ENCODE peak calls at places on chromosome 5, in ten cellular contexts. One of them, this sample, is unnamed. For H3K4me1, the result is how much of the 10 kb centered on the place peaks cover.

GRCh38 chr5:133456933-133457402 is 155.4 kb downstream of the FSTL4 start:
- DNase-seq in tibial artery: no peak
- DNase-seq in lower lobe of right lung: no peak
- DNase-seq in mucosa of descending colon: no peak
- DNase-seq in heart right ventricle: no peak
- DNase-seq in A549: no peak
- DNase-seq in lung: no peak
- DNase-seq in endothelial cell of umbilical vein: no peak
- DNase-seq in HAP-1: no peak
- DNase-seq in cardiac muscle cell: no peak
- DNase-seq in this sample: no peak

GRCh38 chr5:146151970-146152369 is 30.5 kb downstream of the LARS1 start:
- DNase-seq in tibial artery: no peak
- DNase-seq in lower lobe of right lung: no peak
- DNase-seq in mucosa of descending colon: no peak
- DNase-seq in heart right ventricle: no peak
- DNase-seq in A549: no peak
- DNase-seq in lung: no peak
- DNase-seq in endothelial cell of umbilical vein: no peak
- DNase-seq in HAP-1: no peak
- DNase-seq in cardiac muscle cell: no peak
- DNase-seq in this sample: no peak

GRCh38 chr5:78648359-78649219 is at the start of gene LHFPL2:
- DNase-seq in tibial artery: peak
- DNase-seq in lower lobe of right lung: peak
- DNase-seq in mucosa of descending colon: peak
- DNase-seq in heart right ventricle: peak
- DNase-seq in A549: peak
- DNase-seq in lung: peak
- DNase-seq in endothelial cell of umbilical vein: peak
- DNase-seq in HAP-1: peak
- DNase-seq in cardiac muscle cell: peak
- DNase-seq in this sample: no peak

GRCh38 chr5:15621094-15621493 is 121.1 kb downstream of the FBXL7 start:
- DNase-seq in tibial artery: no peak
- DNase-seq in lower lobe of right lung: no peak
- DNase-seq in mucosa of descending colon: no peak
- DNase-seq in heart right ventricle: no peak
- DNase-seq in A549: no peak
- DNase-seq in lung: no peak
- DNase-seq in endothelial cell of umbilical vein: peak
- DNase-seq in HAP-1: no peak
- DNase-seq in cardiac muscle cell: no peak
- DNase-seq in this sample: no peak

GRCh38 chr5:17217421-17218352 is at the start of gene BASP1:
- DNase-seq in tibial artery: peak
- DNase-seq in lower lobe of right lung: peak
- DNase-seq in mucosa of descending colon: peak
- DNase-seq in heart right ventricle: peak
- DNase-seq in A549: peak
- DNase-seq in lung: peak
- DNase-seq in endothelial cell of umbilical vein: peak
- DNase-seq in HAP-1: peak
- DNase-seq in cardiac muscle cell: peak
- DNase-seq in this sample: no peak

GRCh38 chr5:5353681-5354080 is 68.8 kb upstream of the ICE1 start:
- DNase-seq in tibial artery: no peak
- DNase-seq in lower lobe of right lung: no peak
- DNase-seq in mucosa of descending colon: no peak
- DNase-seq in heart right ventricle: no peak
- DNase-seq in A549: no peak
- DNase-seq in lung: no peak
- DNase-seq in endothelial cell of umbilical vein: no peak
- DNase-seq in HAP-1: no peak
- DNase-seq in cardiac muscle cell: no peak
- DNase-seq in this sample: no peak

GRCh38 chr5:74542477-74542876 is 98.1 kb downstream of the ENC1 start:
- DNase-seq in tibial artery: no peak
- DNase-seq in lower lobe of right lung: no peak
- DNase-seq in mucosa of descending colon: no peak
- DNase-seq in heart right ventricle: no peak
- DNase-seq in A549: no peak
- DNase-seq in lung: no peak
- DNase-seq in endothelial cell of umbilical vein: peak
- DNase-seq in HAP-1: no peak
- DNase-seq in cardiac muscle cell: no peak
- DNase-seq in this sample: no peak

GRCh38 chr5:174078416-174078815 is 32.9 kb downstream of the NSG2 start:
- DNase-seq in tibial artery: no peak
- DNase-seq in lower lobe of right lung: no peak
- DNase-seq in mucosa of descending colon: no peak
- DNase-seq in heart right ventricle: no peak
- DNase-seq in A549: no peak
- DNase-seq in lung: no peak
- DNase-seq in endothelial cell of umbilical vein: no peak
- DNase-seq in HAP-1: no peak
- DNase-seq in cardiac muscle cell: no peak
- DNase-seq in this sample: no peak

GRCh38 chr5:148939676-148940075 is 113.3 kb downstream of the ADRB2 start:
- DNase-seq in tibial artery: no peak
- DNase-seq in lower lobe of right lung: no peak
- DNase-seq in mucosa of descending colon: no peak
- DNase-seq in heart right ventricle: no peak
- DNase-seq in A549: peak
- DNase-seq in lung: no peak
- DNase-seq in endothelial cell of umbilical vein: peak
- DNase-seq in HAP-1: no peak
- DNase-seq in cardiac muscle cell: no peak
- DNase-seq in this sample: no peak

GRCh38 chr5:125412051-125412560 is 665.7 kb upstream of the ZNF608 start:
- DNase-seq in tibial artery: no peak
- DNase-seq in lower lobe of right lung: no peak
- DNase-seq in mucosa of descending colon: no peak
- DNase-seq in heart right ventricle: no peak
- DNase-seq in A549: no peak
- DNase-seq in lung: no peak
- DNase-seq in endothelial cell of umbilical vein: peak
- DNase-seq in HAP-1: peak
- DNase-seq in cardiac muscle cell: peak
- DNase-seq in this sample: no peak

GRCh38 chr5:125410501-125411162 is 664.2 kb upstream of the ZNF608 start:
- DNase-seq in tibial artery: no peak
- DNase-seq in lower lobe of right lung: no peak
- DNase-seq in mucosa of descending colon: no peak
- DNase-seq in heart right ventricle: no peak
- DNase-seq in A549: no peak
- DNase-seq in lung: no peak
- DNase-seq in endothelial cell of umbilical vein: peak
- DNase-seq in HAP-1: peak
- DNase-seq in cardiac muscle cell: no peak
- DNase-seq in this sample: no peak

GRCh38 chr5:125411163-125412050 is 665.0 kb upstream of the ZNF608 start:
- DNase-seq in tibial artery: no peak
- DNase-seq in lower lobe of right lung: no peak
- DNase-seq in mucosa of descending colon: no peak
- DNase-seq in heart right ventricle: peak
- DNase-seq in A549: no peak
- DNase-seq in lung: no peak
- DNase-seq in endothelial cell of umbilical vein: no peak
- DNase-seq in HAP-1: peak
- DNase-seq in cardiac muscle cell: peak
- DNase-seq in this sample: no peak

GRCh38 chr5:125413861-125414260 is 667.4 kb upstream of the ZNF608 start:
- DNase-seq in tibial artery: no peak
- DNase-seq in lower lobe of right lung: no peak
- DNase-seq in mucosa of descending colon: no peak
- DNase-seq in heart right ventricle: no peak
- DNase-seq in A549: no peak
- DNase-seq in lung: no peak
- DNase-seq in endothelial cell of umbilical vein: no peak
- DNase-seq in HAP-1: no peak
- DNase-seq in cardiac muscle cell: no peak
- DNase-seq in this sample: no peak

GRCh38 chr5:125412561-125413535 is 666.4 kb upstream of the ZNF608 start:
- DNase-seq in tibial artery: peak
- DNase-seq in lower lobe of right lung: peak
- DNase-seq in mucosa of descending colon: peak
- DNase-seq in heart right ventricle: peak
- DNase-seq in A549: peak
- DNase-seq in lung: peak
- DNase-seq in endothelial cell of umbilical vein: peak
- DNase-seq in HAP-1: peak
- DNase-seq in cardiac muscle cell: peak
- DNase-seq in this sample: no peak
- H3K4me3 ChIP-seq in tibial artery: no peak
- H3K4me3 ChIP-seq in lower lobe of right lung: peak
- H3K4me3 ChIP-seq in mucosa of descending colon: no peak
- H3K4me3 ChIP-seq in heart right ventricle: no peak
- H3K4me3 ChIP-seq in A549: no peak
- H3K4me3 ChIP-seq in lung: no peak
- H3K4me3 ChIP-seq in endothelial cell of umbilical vein: no peak
- H3K4me3 ChIP-seq in HAP-1: no peak
- H3K4me3 ChIP-seq in cardiac muscle cell: no peak
- H3K4me3 ChIP-seq in this sample: no peak

GRCh38 chr5:115840825-115841224 is 540 bp downstream of the ATG12 start:
- DNase-seq in tibial artery: no peak
- DNase-seq in lower lobe of right lung: no peak
- DNase-seq in mucosa of descending colon: no peak
- DNase-seq in heart right ventricle: no peak
- DNase-seq in A549: no peak
- DNase-seq in lung: no peak
- DNase-seq in endothelial cell of umbilical vein: peak
- DNase-seq in HAP-1: no peak
- DNase-seq in cardiac muscle cell: no peak
- DNase-seq in this sample: no peak
- H3K4me1 ChIP-seq in tibial artery: half or more
- H3K4me1 ChIP-seq in lower lobe of right lung: half or more
- H3K4me1 ChIP-seq in mucosa of descending colon: under half
- H3K4me1 ChIP-seq in heart right ventricle: half or more
- H3K4me1 ChIP-seq in A549: under half
- H3K4me1 ChIP-seq in lung: under half
- H3K4me1 ChIP-seq in endothelial cell of umbilical vein: under half
- H3K4me1 ChIP-seq in HAP-1: under half
- H3K4me1 ChIP-seq in cardiac muscle cell: under half
- H3K4me1 ChIP-seq in this sample: under half

GRCh38 chr5:3709058-3709723 is 113.6 kb downstream of the IRX1 start:
- DNase-seq in tibial artery: no peak
- DNase-seq in lower lobe of right lung: no peak
- DNase-seq in mucosa of descending colon: no peak
- DNase-seq in heart right ventricle: no peak
- DNase-seq in A549: no peak
- DNase-seq in lung: no peak
- DNase-seq in endothelial cell of umbilical vein: no peak
- DNase-seq in HAP-1: no peak
- DNase-seq in cardiac muscle cell: no peak
- DNase-seq in this sample: no peak
- H3K4me3 ChIP-seq in tibial artery: no peak
- H3K4me3 ChIP-seq in lower lobe of right lung: no peak
- H3K4me3 ChIP-seq in mucosa of descending colon: no peak
- H3K4me3 ChIP-seq in heart right ventricle: no peak
- H3K4me3 ChIP-seq in A549: no peak
- H3K4me3 ChIP-seq in lung: no peak
- H3K4me3 ChIP-seq in endothelial cell of umbilical vein: no peak
- H3K4me3 ChIP-seq in HAP-1: no peak
- H3K4me3 ChIP-seq in cardiac muscle cell: no peak
- H3K4me3 ChIP-seq in this sample: no peak

GRCh38 chr5:107919969-107920368 is 249.2 kb upstream of the EFNA5 start:
- DNase-seq in tibial artery: no peak
- DNase-seq in lower lobe of right lung: no peak
- DNase-seq in mucosa of descending colon: no peak
- DNase-seq in heart right ventricle: no peak
- DNase-seq in A549: no peak
- DNase-seq in lung: no peak
- DNase-seq in endothelial cell of umbilical vein: no peak
- DNase-seq in HAP-1: no peak
- DNase-seq in cardiac muscle cell: no peak
- DNase-seq in this sample: no peak
- H3K4me1 ChIP-seq in tibial artery: under half
- H3K4me1 ChIP-seq in lower lobe of right lung: under half
- H3K4me1 ChIP-seq in mucosa of descending colon: under half
- H3K4me1 ChIP-seq in heart right ventricle: under half
- H3K4me1 ChIP-seq in A549: under half
- H3K4me1 ChIP-seq in lung: under half
- H3K4me1 ChIP-seq in endothelial cell of umbilical vein: under half
- H3K4me1 ChIP-seq in HAP-1: under half
- H3K4me1 ChIP-seq in cardiac muscle cell: under half
- H3K4me1 ChIP-seq in this sample: under half

DNA sequence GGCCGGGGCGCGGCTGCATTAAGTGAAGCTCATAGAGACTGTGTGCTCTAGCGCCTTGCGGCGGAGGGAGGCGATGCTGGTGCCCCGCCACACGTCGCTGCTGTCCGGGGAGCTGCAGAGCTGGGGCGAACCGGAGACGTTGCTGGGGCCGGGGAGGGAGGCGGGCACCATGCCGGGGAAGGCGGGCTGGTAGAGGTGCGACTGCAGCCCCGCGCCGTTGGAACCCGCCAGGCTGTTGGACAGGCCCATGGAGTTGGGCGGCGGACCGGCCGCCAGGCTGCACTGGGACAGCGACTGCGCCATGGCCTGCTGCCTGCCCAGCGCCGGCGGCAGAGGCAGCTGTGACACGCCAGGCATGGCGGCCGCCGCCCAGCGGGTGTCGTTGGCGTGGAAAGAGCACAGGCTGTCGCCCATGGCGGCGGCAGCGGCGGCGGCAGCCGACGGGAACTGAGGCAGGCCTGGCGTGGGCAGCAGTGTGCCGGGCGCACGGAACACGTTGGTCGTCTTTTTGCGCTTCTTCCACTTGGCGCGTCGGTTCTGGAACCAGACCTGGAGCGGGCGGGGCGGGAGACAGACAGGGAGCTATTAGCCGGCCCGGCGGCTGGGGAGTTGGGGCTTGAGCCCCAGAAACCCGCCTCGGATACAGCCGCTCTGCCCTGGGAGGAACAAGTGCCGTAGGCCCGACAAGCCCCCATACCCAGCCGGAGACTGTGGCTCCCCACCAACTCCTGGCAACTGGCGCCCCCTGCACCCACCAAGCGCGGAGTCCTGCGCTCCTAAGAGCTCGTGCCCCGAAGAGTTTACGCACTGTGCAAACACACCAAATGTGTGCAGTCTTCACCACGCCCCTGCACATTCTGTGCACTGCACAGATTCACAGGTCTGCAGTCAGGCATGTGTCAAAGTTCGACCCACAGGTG is 8.0 kb downstream of the OTP start:
- DNase-seq in tibial artery: no peak
- DNase-seq in lower lobe of right lung: peak
- DNase-seq in mucosa of descending colon: peak
- DNase-seq in heart right ventricle: no peak
- DNase-seq in A549: peak
- DNase-seq in lung: no peak
- DNase-seq in endothelial cell of umbilical vein: no peak
- DNase-seq in HAP-1: peak
- DNase-seq in cardiac muscle cell: peak
- DNase-seq in this sample: no peak
- H3K4me3 ChIP-seq in tibial artery: peak
- H3K4me3 ChIP-seq in lower lobe of right lung: peak
- H3K4me3 ChIP-seq in mucosa of descending colon: no peak
- H3K4me3 ChIP-seq in heart right ventricle: peak
- H3K4me3 ChIP-seq in A549: peak
- H3K4me3 ChIP-seq in lung: peak
- H3K4me3 ChIP-seq in endothelial cell of umbilical vein: peak
- H3K4me3 ChIP-seq in HAP-1: peak
- H3K4me3 ChIP-seq in cardiac muscle cell: peak
- H3K4me3 ChIP-seq in this sample: peak